ENCODE peak calls at places on chromosome X, in six cellular contexts. P is OCI-LY7; M is aorta; X is CD4-positive, alpha-beta memory T cell; U is Panc1; N is psoas muscle. F is an unnamed sample.

GRCh38 chrX:30302957-30303356 is 6.2 kb downstream of the NR0B1 start:
- DNase-seq in U (no peak), X (no peak), P (no peak), N (peak; percentile 62), M (peak; percentile 71), F (no peak)

GRCh38 chrX:68997911-68998310 is 167.3 kb downstream of the PJA1 start:
- DNase-seq in M (no peak), P (no peak), U (no peak), X (no peak), N (no peak), F (no peak)

GRCh38 chrX:97587171-97587570 is 703.5 kb downstream of the RPA4 start:
- DNase-seq in U (no peak), N (no peak), P (no peak), M (no peak), X (no peak), F (no peak)

GRCh38 chrX:405149-405548 is 18.4 kb upstream of the PPP2R3B start:
- DNase-seq in N (no peak), U (no peak), M (no peak), X (no peak), P (no peak), F (no peak)

GRCh38 chrX:9249452-9249851 is 215.4 kb upstream of the TBL1X start:
- DNase-seq in N (no peak), P (no peak), U (no peak), M (no peak), X (no peak), F (no peak)

GRCh38 chrX:102899940-102900916 is 36.8 kb upstream of the RAB40AL start:
- DNase-seq in U (peak; percentile 46), X (peak; percentile 66), N (no peak), M (peak; percentile 78), P (peak; percentile 47), F (peak; percentile 46)

GRCh38 chrX:150680974-150681373 is 12.2 kb upstream of the MTMR1 start:
- DNase-seq in N (no peak), P (peak; percentile 31), U (no peak), M (no peak), X (no peak), F (no peak)

GRCh38 chrX:120726294-120726693 is 96.4 kb upstream of the C1GALT1C1 start:
- DNase-seq in M (no peak), N (no peak), X (no peak), P (peak; percentile 83), U (no peak), F (no peak)

GRCh38 chrX:72048515-72049455 is 82.9 kb downstream of the RTL5 start:
- DNase-seq in M (no peak), N (no peak), P (no peak), U (no peak), X (no peak), F (no peak)

GRCh38 chrX:101347859-101348451 is 587 bp downstream of the TIMM8A start:
- DNase-seq in P (no peak), N (no peak), U (no peak), M (no peak), X (no peak), F (no peak)

GRCh38 chrX:108584617-108585211 is 145.1 kb downstream of the COL4A5 start:
- DNase-seq in X (no peak), U (peak; percentile 12), P (peak; percentile 1), M (no peak), N (no peak), F (peak; percentile 3)

GRCh38 chrX:38192007-38192625 is 28.6 kb downstream of the SRPX start:
- DNase-seq in U (no peak), N (no peak), P (peak; percentile 65), X (no peak), M (no peak), F (no peak)

GRCh38 chrX:140715787-140716186 is 6.2 kb downstream of the LINC00632 start:
- DNase-seq in M (no peak), P (no peak), X (no peak), U (no peak), N (no peak), F (no peak)

GRCh38 chrX:47854474-47854873 is 17.8 kb downstream of the ZNF81 start:
- DNase-seq in M (no peak), N (no peak), U (no peak), P (peak; percentile 22), X (peak; percentile 24), F (no peak)

GRCh38 chrX:21194526-21194925 is 179.7 kb upstream of the CNKSR2 start:
- DNase-seq in U (no peak), M (no peak), P (no peak), X (no peak), N (no peak), F (no peak)

GRCh38 chrX:75154871-75155270 is 1.2 kb downstream of the ABCB7 start:
- DNase-seq in U (no peak), X (no peak), M (no peak), N (no peak), P (no peak), F (no peak)
- H3K4me3 ChIP-seq in U (no peak overlapping the region), X (no peak overlapping the region), M (no peak overlapping the region), N (peak overlapping the region; percentile 71), P (peak overlapping the region; percentile 86), F (peak overlapping the region; percentile 77)

GRCh38 chrX:118666521-118666920 is 60.9 kb upstream of the IL13RA1 start:
- DNase-seq in M (no peak), X (no peak), N (no peak), U (no peak), P (no peak), F (no peak)
- H3K4me3 ChIP-seq in M (no peak overlapping the region), X (no peak overlapping the region), N (no peak overlapping the region), U (no peak overlapping the region), P (no peak overlapping the region), F (no peak overlapping the region)

GRCh38 chrX:126550816-126551215 is 1.8 kb downstream of the DCAF12L1 start:
- DNase-seq in U (no peak), X (no peak), M (no peak), N (no peak), P (no peak), F (no peak)

GRCh38 chrX:126557151-126557550 is 4.5 kb upstream of the DCAF12L1 start:
- DNase-seq in X (no peak), U (no peak), M (no peak), P (no peak), N (no peak), F (no peak)

GRCh38 chrX:126551306-126551705 is 1.3 kb downstream of the DCAF12L1 start:
- DNase-seq in P (no peak), M (no peak), X (no peak), U (no peak), N (no peak), F (no peak)

GRCh38 chrX:126552313-126553022 is at the start of gene DCAF12L1:
- DNase-seq in P (no peak), N (peak; percentile 41), U (no peak), M (peak; percentile 71), X (no peak), F (no peak)

GRCh38 chrX:126551725-126552312 is 795 bp downstream of the DCAF12L1 start:
- DNase-seq in N (peak; percentile 38), U (no peak), P (no peak), X (no peak), M (no peak), F (no peak)
- H3K4me3 ChIP-seq in N (no peak overlapping the region), U (no peak overlapping the region), P (no peak overlapping the region), X (no peak overlapping the region), M (no peak overlapping the region), F (no peak overlapping the region)

DNA sequence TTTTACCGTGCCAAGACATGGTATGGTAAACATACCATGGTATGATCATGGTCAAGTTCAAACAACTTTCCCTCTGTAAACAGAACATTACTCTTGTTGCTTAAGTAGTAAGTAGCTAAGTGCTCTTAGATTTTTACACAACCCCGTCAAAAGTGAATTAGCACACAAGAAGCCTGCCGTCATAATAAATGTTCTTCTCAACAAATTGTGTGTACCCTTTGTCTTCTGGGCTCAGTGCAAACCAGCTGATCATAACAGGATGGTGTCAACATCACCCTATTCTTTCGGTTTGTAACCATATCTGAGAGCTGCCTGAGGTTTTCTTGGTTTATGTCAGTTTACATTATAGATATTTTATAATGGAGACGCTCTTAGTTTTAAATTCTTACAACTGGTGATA is 28.8 kb downstream of the MSL3 start:
- DNase-seq in P (no peak), N (no peak), X (no peak), U (no peak), M (no peak), F (no peak)
- H3K4me3 ChIP-seq in P (no peak overlapping the region), N (no peak overlapping the region), X (no peak overlapping the region), U (no peak overlapping the region), M (peak overlapping the region; percentile 2), F (no peak overlapping the region)

GRCh38 chrX:132480581-132481203 is 8.1 kb downstream of the MBNL3 start:
- DNase-seq in P (peak; percentile 89), X (peak; percentile 49), U (no peak), M (no peak), N (no peak), F (peak; percentile 68)
- H3K4me3 ChIP-seq in P (peak overlapping the region; percentile 66), X (peak overlapping the region; percentile 56), U (peak overlapping the region; percentile 40), M (no peak overlapping the region), N (peak overlapping the region; percentile 41), F (peak overlapping the region; percentile 43)

F was measured in Jurkat, Clone E6-1.